ENCODE peak calls at places on chromosomes 11 and 22, in eight cellular contexts. G is tibial artery, P is GM23338, J is dorsolateral prefrontal cortex, C is mammary epithelial cell, X is tibial nerve, R is brain microvascular endothelial cell, S is endothelial cell of umbilical vein. D is an unnamed sample.
A peak's percentile ranks its signal among the peaks of the same experiment; 100 is the strongest.

GRCh38 chr22:50012201-50013181 is at the start of gene IL17REL:
- DNase-seq in S (no peak), C (no peak), R (no peak), P (no peak), J (no peak), X (no peak), G (no peak), D (peak; percentile 14)

GRCh38 chr11:27447288-27447914 is 25.2 kb downstream of the LGR4 start:
- DNase-seq in P (no peak), X (no peak), C (peak; percentile 65), J (no peak), R (no peak), G (no peak), S (no peak), D (no peak)

GRCh38 chr11:66604161-66604560 is 11.2 kb downstream of the CCS start:
- DNase-seq in R (no peak), J (no peak), C (no peak), X (no peak), G (no peak), S (no peak), P (no peak), D (no peak)

GRCh38 chr11:68090706-68091105 is 30.5 kb downstream of the CHKA start:
- DNase-seq in X (no peak), R (peak; percentile 6), G (no peak), P (no peak), J (no peak), C (no peak), S (no peak), D (no peak)

GRCh38 chr22:30859714-30860095 is 108.9 kb downstream of the MORC2 start:
- DNase-seq in R (no peak), S (no peak), C (no peak), G (peak; percentile 37), J (no peak), X (no peak), P (no peak), D (no peak)

GRCh38 chr11:134433806-134434205 is 21.8 kb upstream of the B3GAT1 start:
- DNase-seq in X (no peak), R (no peak), G (no peak), P (no peak), J (no peak), S (no peak), C (no peak), D (no peak)

GRCh38 chr22:37563153-37564081 is 3.1 kb downstream of the CDC42EP1 start:
- DNase-seq in S (peak; percentile 93), G (peak; percentile 93), R (peak; percentile 96), P (peak; percentile 55), C (peak; percentile 95), X (peak; percentile 87), J (peak; percentile 82), D (peak; percentile 69)

GRCh38 chr22:41585898-41586297 is 3.7 kb downstream of the PMM1 start:
- DNase-seq in R (no peak), P (no peak), S (no peak), J (no peak), C (no peak), X (no peak), G (no peak), D (no peak)

DNA sequence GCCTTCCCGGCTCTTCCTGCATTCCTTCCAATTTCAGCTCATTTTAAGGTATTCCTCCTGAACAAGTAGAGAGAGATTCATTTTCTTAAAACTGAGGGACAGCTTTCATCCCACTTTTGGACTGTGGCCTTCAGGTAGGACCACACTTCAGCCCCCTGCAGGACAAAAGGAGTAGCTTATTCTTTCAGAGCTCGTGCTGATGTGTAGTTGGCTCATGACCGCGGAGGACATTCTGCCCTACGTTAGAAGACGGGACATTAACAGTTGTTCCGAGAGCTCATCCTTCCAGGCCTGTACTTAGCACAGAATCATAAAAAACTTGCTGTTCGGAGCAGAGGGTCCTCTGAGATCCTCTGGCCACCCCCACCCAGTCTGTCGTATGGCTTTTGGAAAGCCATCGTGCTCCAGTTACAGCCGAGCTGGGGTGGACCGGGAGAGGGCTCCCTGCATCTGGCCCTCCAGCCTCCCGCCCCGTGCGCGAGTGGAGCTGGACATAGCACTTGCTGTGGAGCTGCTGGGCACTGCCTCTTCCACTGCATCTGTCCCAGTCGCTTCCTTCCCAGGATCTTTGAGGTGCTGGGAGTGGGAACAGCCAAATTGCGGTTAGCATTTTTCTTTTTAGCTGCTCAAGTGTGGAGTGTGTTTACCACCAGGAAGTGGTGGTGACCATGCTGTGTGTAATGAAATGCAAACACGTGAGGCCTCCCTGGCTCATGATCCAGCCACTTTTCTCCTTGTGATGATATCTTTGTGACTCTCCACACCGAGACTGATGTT is 250.3 kb downstream of the TBC1D22A start:
- DNase-seq in G (no peak), C (no peak), J (no peak), S (no peak), R (peak; percentile 15), X (no peak), P (peak; percentile 50), D (no peak)
- TF ChIP-seq CTCF in G (no peak), C (no peak), J (no peak), S (no peak), R (peak; percentile 47), X (no peak), P (peak; percentile 36), D (peak; percentile 17)

GRCh38 chr11:114253771-114254170 is 42.4 kb upstream of the NNMT start:
- DNase-seq in P (no peak), C (no peak), S (no peak), J (no peak), R (no peak), X (no peak), G (no peak), D (no peak)

GRCh38 chr11:114250180-114250579 is 46.0 kb upstream of the NNMT start:
- DNase-seq in X (no peak), S (no peak), G (no peak), J (no peak), C (no peak), P (no peak), R (no peak), D (no peak)

GRCh38 chr11:114254571-114255146 is 41.5 kb upstream of the NNMT start:
- DNase-seq in J (no peak), S (no peak), X (no peak), R (no peak), P (no peak), G (no peak), C (no peak), D (no peak)

GRCh38 chr11:114251797-114252327 is 44.3 kb upstream of the NNMT start:
- DNase-seq in R (no peak), J (no peak), C (no peak), G (no peak), S (no peak), P (peak; percentile 74), X (no peak), D (no peak)

GRCh38 chr11:114250993-114251796 is 45.0 kb upstream of the NNMT start:
- DNase-seq in R (no peak), J (no peak), P (peak; percentile 44), X (peak; percentile 79), S (no peak), G (no peak), C (no peak), D (peak; percentile 61)
- H3K27ac ChIP-seq in R (no peak overlapping the region), J (no peak overlapping the region), P (no peak overlapping the region), X (peak overlapping the region; percentile 65), S (no peak overlapping the region), G (peak overlapping the region; percentile 48), C (no peak overlapping the region), D (peak overlapping the region; percentile 75)

DNA sequence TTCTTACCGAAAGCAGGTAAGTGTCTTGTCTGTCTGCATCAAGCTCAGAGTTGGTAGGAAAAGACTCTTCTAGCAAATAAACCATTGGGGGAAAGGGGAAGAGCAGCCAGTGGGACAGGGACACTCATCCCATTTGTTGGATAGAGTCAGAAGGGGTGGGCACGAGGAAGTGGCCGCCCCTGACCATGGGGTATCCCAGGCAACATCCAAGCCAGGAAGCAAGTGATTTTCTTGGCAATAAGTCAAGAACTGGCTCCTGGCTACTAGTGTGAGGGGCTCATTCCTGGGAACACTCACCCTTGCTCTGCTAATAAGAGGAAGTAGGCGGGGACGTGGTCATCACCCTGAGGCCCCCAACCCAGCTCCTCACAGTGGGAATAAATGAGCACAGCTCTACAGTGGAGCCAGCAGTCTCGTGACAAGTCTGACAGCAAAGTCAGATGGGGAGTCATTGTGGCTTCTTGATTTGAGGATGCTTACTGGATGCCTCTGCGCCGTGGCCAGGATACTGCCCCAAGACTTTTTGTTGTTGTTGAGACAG is 6.7 kb downstream of the SLC25A18 start:
- DNase-seq in R (peak; percentile 24), C (no peak), P (no peak), X (no peak), G (no peak), S (peak; percentile 19), J (no peak), D (no peak)
- H3K4me3 ChIP-seq in R (no peak overlapping the region), C (no peak overlapping the region), P (no peak overlapping the region), X (no peak overlapping the region), G (no peak overlapping the region), S (no peak overlapping the region), J (peak overlapping the region; percentile 26), D (peak overlapping the region; percentile 59)

DNA sequence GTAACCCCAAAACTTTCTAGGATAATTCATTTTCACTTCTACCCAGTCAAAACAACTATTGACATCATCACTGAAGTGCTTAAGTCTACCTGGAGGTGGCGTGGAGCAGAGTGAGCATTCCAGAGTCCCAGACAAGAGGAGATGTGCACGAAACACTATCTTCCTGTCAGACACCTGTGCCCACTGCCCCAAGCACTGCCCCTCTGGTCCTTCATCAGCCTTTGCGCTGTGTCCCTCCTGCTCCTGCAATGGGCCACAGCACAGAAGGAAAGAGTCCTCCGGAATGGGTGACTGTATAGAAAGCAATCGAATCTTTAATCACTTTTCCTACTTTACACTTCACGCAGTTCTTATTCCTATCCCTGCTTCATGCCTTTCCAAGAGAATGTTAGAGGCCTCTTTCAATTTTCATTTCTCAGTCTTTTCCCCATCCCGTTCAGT is 512 bp upstream of the GRIA4 start:
- DNase-seq in J (peak; percentile 48), S (peak; percentile 39), G (no peak), X (no peak), P (peak; percentile 77), R (peak; percentile 28), C (peak; percentile 18), D (no peak)
- TF ChIP-seq CTCF in J (peak; percentile 32), S (peak; percentile 53), G (no peak), X (no peak), P (peak; percentile 63), R (peak; percentile 71), C (peak; percentile 60), D (no peak)

D was measured in left ventricle myocardium inferior.